ENCODE peak calls at places on chromosome 20, in seven cellular contexts. One of them, this sample, is unnamed.

GRCh38 chr20:57317789-57318371 is 11.7 kb upstream of the SPO11 start:
- DNase-seq in astrocyte of the cerebellum: no peak
- DNase-seq in OCI-LY7: peak; percentile 91
- DNase-seq in fibroblast of the aortic adventitia: no peak
- DNase-seq in thoracic aorta: no peak
- DNase-seq in CD8-positive, alpha-beta T cell: no peak
- DNase-seq in nephron progenitor cell: no peak
- DNase-seq in this sample: no peak

GRCh38 chr20:59775221-59776055 is 158.0 kb downstream of the SYCP2 start:
- DNase-seq in nephron progenitor cell: no peak
- DNase-seq in fibroblast of the aortic adventitia: no peak
- DNase-seq in CD8-positive, alpha-beta T cell: no peak
- DNase-seq in thoracic aorta: no peak
- DNase-seq in OCI-LY7: no peak
- DNase-seq in astrocyte of the cerebellum: no peak
- DNase-seq in this sample: no peak

GRCh38 chr20:10671850-10672578 is 1.8 kb downstream of the JAG1 start:
- DNase-seq in CD8-positive, alpha-beta T cell: no peak
- DNase-seq in fibroblast of the aortic adventitia: peak; percentile 73
- DNase-seq in OCI-LY7: no peak
- DNase-seq in astrocyte of the cerebellum: no peak
- DNase-seq in nephron progenitor cell: peak; percentile 60
- DNase-seq in thoracic aorta: no peak
- DNase-seq in this sample: peak; percentile 23

GRCh38 chr20:62202676-62203377 is 17.3 kb downstream of the HRH3 start:
- DNase-seq in nephron progenitor cell: no peak
- DNase-seq in OCI-LY7: no peak
- DNase-seq in astrocyte of the cerebellum: no peak
- DNase-seq in thoracic aorta: no peak
- DNase-seq in CD8-positive, alpha-beta T cell: no peak
- DNase-seq in fibroblast of the aortic adventitia: no peak
- DNase-seq in this sample: no peak

GRCh38 chr20:63517376-63518309 is 2.9 kb upstream of the PPDPF start:
- DNase-seq in OCI-LY7: no peak
- DNase-seq in fibroblast of the aortic adventitia: no peak
- DNase-seq in nephron progenitor cell: no peak
- DNase-seq in astrocyte of the cerebellum: no peak
- DNase-seq in CD8-positive, alpha-beta T cell: no peak
- DNase-seq in thoracic aorta: no peak
- DNase-seq in this sample: no peak

GRCh38 chr20:57124800-57125399 is 141.5 kb downstream of the BMP7 start:
- DNase-seq in fibroblast of the aortic adventitia: no peak
- DNase-seq in astrocyte of the cerebellum: no peak
- DNase-seq in OCI-LY7: peak; percentile 73
- DNase-seq in thoracic aorta: no peak
- DNase-seq in CD8-positive, alpha-beta T cell: no peak
- DNase-seq in nephron progenitor cell: no peak
- DNase-seq in this sample: no peak

GRCh38 chr20:43389839-43390626 is 67.7 kb upstream of the SRSF6 start:
- DNase-seq in thoracic aorta: no peak
- DNase-seq in nephron progenitor cell: peak; percentile 64
- DNase-seq in astrocyte of the cerebellum: no peak
- DNase-seq in CD8-positive, alpha-beta T cell: no peak
- DNase-seq in fibroblast of the aortic adventitia: no peak
- DNase-seq in OCI-LY7: no peak
- DNase-seq in this sample: no peak

GRCh38 chr20:11453430-11453829 is 464.3 kb upstream of the BTBD3 start:
- DNase-seq in thoracic aorta: no peak
- DNase-seq in fibroblast of the aortic adventitia: peak; percentile 56
- DNase-seq in nephron progenitor cell: no peak
- DNase-seq in CD8-positive, alpha-beta T cell: no peak
- DNase-seq in OCI-LY7: no peak
- DNase-seq in astrocyte of the cerebellum: no peak
- DNase-seq in this sample: peak; percentile 51

GRCh38 chr20:13402171-13402760 is 181.2 kb downstream of the ISM1 start:
- DNase-seq in OCI-LY7: no peak
- DNase-seq in astrocyte of the cerebellum: no peak
- DNase-seq in fibroblast of the aortic adventitia: no peak
- DNase-seq in thoracic aorta: no peak
- DNase-seq in nephron progenitor cell: no peak
- DNase-seq in CD8-positive, alpha-beta T cell: no peak
- DNase-seq in this sample: no peak

GRCh38 chr20:38843346-38843745 is 37.8 kb downstream of the PPP1R16B start:
- DNase-seq in CD8-positive, alpha-beta T cell: no peak
- DNase-seq in nephron progenitor cell: no peak
- DNase-seq in fibroblast of the aortic adventitia: no peak
- DNase-seq in OCI-LY7: peak; percentile 36
- DNase-seq in astrocyte of the cerebellum: no peak
- DNase-seq in thoracic aorta: no peak
- DNase-seq in this sample: no peak

GRCh38 chr20:13857961-13858360 is 73.1 kb downstream of the NDUFAF5 start:
- DNase-seq in CD8-positive, alpha-beta T cell: no peak
- DNase-seq in OCI-LY7: no peak
- DNase-seq in nephron progenitor cell: no peak
- DNase-seq in astrocyte of the cerebellum: no peak
- DNase-seq in thoracic aorta: no peak
- DNase-seq in fibroblast of the aortic adventitia: no peak
- DNase-seq in this sample: no peak

GRCh38 chr20:4120921-4121321 is 105.6 kb upstream of the RNF24 start:
- DNase-seq in nephron progenitor cell: no peak
- DNase-seq in fibroblast of the aortic adventitia: peak; percentile 66
- DNase-seq in astrocyte of the cerebellum: no peak
- DNase-seq in CD8-positive, alpha-beta T cell: no peak
- DNase-seq in OCI-LY7: no peak
- DNase-seq in thoracic aorta: no peak
- DNase-seq in this sample: no peak

GRCh38 chr20:58005581-58006345 is 222.7 kb downstream of the ANKRD60 start:
- DNase-seq in fibroblast of the aortic adventitia: no peak
- DNase-seq in thoracic aorta: no peak
- DNase-seq in CD8-positive, alpha-beta T cell: no peak
- DNase-seq in nephron progenitor cell: no peak
- DNase-seq in OCI-LY7: no peak
- DNase-seq in astrocyte of the cerebellum: no peak
- DNase-seq in this sample: no peak

GRCh38 chr20:63854069-63854765 is 7.1 kb upstream of the ABHD16B start:
- DNase-seq in nephron progenitor cell: no peak
- DNase-seq in fibroblast of the aortic adventitia: no peak
- DNase-seq in OCI-LY7: no peak
- DNase-seq in astrocyte of the cerebellum: no peak
- DNase-seq in CD8-positive, alpha-beta T cell: no peak
- DNase-seq in thoracic aorta: no peak
- DNase-seq in this sample: no peak

GRCh38 chr20:46954490-46955038 is 59.9 kb downstream of the EYA2 start:
- DNase-seq in astrocyte of the cerebellum: peak; percentile 97
- DNase-seq in CD8-positive, alpha-beta T cell: no peak
- DNase-seq in thoracic aorta: no peak
- DNase-seq in fibroblast of the aortic adventitia: peak; percentile 32
- DNase-seq in nephron progenitor cell: no peak
- DNase-seq in OCI-LY7: no peak
- DNase-seq in this sample: peak; percentile 99

GRCh38 chr20:22861231-22861980 is 173.7 kb upstream of the SSTR4 start:
- DNase-seq in OCI-LY7: no peak
- DNase-seq in fibroblast of the aortic adventitia: no peak
- DNase-seq in nephron progenitor cell: no peak
- DNase-seq in CD8-positive, alpha-beta T cell: no peak
- DNase-seq in astrocyte of the cerebellum: no peak
- DNase-seq in thoracic aorta: no peak
- DNase-seq in this sample: no peak

GRCh38 chr20:22863881-22864280 is 171.2 kb upstream of the SSTR4 start:
- DNase-seq in thoracic aorta: no peak
- DNase-seq in fibroblast of the aortic adventitia: no peak
- DNase-seq in nephron progenitor cell: peak; percentile 47
- DNase-seq in CD8-positive, alpha-beta T cell: no peak
- DNase-seq in astrocyte of the cerebellum: no peak
- DNase-seq in OCI-LY7: no peak
- DNase-seq in this sample: no peak

GRCh38 chr20:22861990-22862389 is 173.1 kb upstream of the SSTR4 start:
- DNase-seq in nephron progenitor cell: no peak
- DNase-seq in OCI-LY7: no peak
- DNase-seq in fibroblast of the aortic adventitia: no peak
- DNase-seq in astrocyte of the cerebellum: no peak
- DNase-seq in thoracic aorta: no peak
- DNase-seq in CD8-positive, alpha-beta T cell: no peak
- DNase-seq in this sample: no peak

GRCh38 chr20:22866757-22867425 is 168.2 kb upstream of the SSTR4 start:
- DNase-seq in fibroblast of the aortic adventitia: peak; percentile 4
- DNase-seq in OCI-LY7: no peak
- DNase-seq in nephron progenitor cell: no peak
- DNase-seq in thoracic aorta: no peak
- DNase-seq in astrocyte of the cerebellum: no peak
- DNase-seq in CD8-positive, alpha-beta T cell: no peak
- DNase-seq in this sample: no peak

GRCh38 chr20:22862645-22863230 is 172.4 kb upstream of the SSTR4 start:
- DNase-seq in astrocyte of the cerebellum: no peak
- DNase-seq in fibroblast of the aortic adventitia: no peak
- DNase-seq in OCI-LY7: no peak
- DNase-seq in nephron progenitor cell: no peak
- DNase-seq in thoracic aorta: no peak
- DNase-seq in CD8-positive, alpha-beta T cell: no peak
- DNase-seq in this sample: no peak
- TF ChIP-seq CTCF in astrocyte of the cerebellum: no peak
- TF ChIP-seq CTCF in fibroblast of the aortic adventitia: no peak
- TF ChIP-seq CTCF in OCI-LY7: no peak
- TF ChIP-seq CTCF in nephron progenitor cell: no peak
- TF ChIP-seq CTCF in thoracic aorta: no peak
- TF ChIP-seq CTCF in CD8-positive, alpha-beta T cell: no peak
- TF ChIP-seq CTCF in this sample: no peak

GRCh38 chr20:592506-592905 is 17.6 kb downstream of the TCF15 start:
- DNase-seq in thoracic aorta: no peak
- DNase-seq in CD8-positive, alpha-beta T cell: no peak
- DNase-seq in OCI-LY7: no peak
- DNase-seq in fibroblast of the aortic adventitia: no peak
- DNase-seq in astrocyte of the cerebellum: no peak
- DNase-seq in nephron progenitor cell: no peak
- DNase-seq in this sample: no peak

GRCh38 chr20:588476-588875 is 21.6 kb downstream of the TCF15 start:
- DNase-seq in CD8-positive, alpha-beta T cell: no peak
- DNase-seq in OCI-LY7: no peak
- DNase-seq in nephron progenitor cell: no peak
- DNase-seq in astrocyte of the cerebellum: no peak
- DNase-seq in fibroblast of the aortic adventitia: no peak
- DNase-seq in thoracic aorta: no peak
- DNase-seq in this sample: no peak

GRCh38 chr20:591941-592340 is 18.2 kb downstream of the TCF15 start:
- DNase-seq in fibroblast of the aortic adventitia: no peak
- DNase-seq in thoracic aorta: no peak
- DNase-seq in nephron progenitor cell: no peak
- DNase-seq in CD8-positive, alpha-beta T cell: no peak
- DNase-seq in astrocyte of the cerebellum: no peak
- DNase-seq in OCI-LY7: no peak
- DNase-seq in this sample: no peak

GRCh38 chr20:584375-585301 is 25.5 kb downstream of the TCF15 start:
- DNase-seq in fibroblast of the aortic adventitia: no peak
- DNase-seq in thoracic aorta: no peak
- DNase-seq in astrocyte of the cerebellum: no peak
- DNase-seq in CD8-positive, alpha-beta T cell: no peak
- DNase-seq in nephron progenitor cell: no peak
- DNase-seq in OCI-LY7: peak; percentile 40
- DNase-seq in this sample: no peak

DNA sequence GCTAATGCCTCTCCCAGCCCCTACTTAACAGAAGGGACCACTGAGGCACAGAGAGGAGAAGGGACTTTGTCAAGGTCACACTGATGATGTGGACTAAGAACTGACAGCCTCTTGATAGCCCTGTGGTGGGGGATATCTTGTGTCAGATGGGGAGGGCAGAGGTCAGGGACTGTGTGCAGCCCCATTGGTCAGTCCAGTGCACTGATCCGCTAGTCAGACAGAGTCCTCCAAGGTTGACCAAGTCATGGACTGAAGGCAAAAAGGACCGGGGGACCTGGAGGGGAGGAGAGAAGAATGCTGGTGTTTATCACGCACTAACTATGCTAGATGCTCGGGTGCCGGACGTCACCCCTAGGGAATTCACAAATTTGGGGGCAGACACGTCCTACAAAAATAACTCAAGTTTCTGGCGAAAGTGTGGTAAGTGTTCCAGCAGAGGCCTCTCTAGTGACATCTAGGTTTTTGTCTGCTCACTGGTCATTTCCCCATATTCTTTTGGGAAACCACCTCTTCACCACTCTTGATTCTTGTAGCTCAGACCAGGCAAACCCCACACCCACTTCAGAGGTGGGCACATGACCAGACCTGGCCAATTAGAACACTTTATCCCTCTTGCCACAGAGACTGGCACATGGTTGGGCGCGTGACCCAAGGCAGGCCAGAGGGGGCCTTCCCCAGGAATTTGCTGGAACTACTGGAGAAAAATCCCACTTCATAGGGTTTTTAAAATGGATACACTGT is 21.0 kb downstream of the TCF15 start:
- DNase-seq in CD8-positive, alpha-beta T cell: no peak
- DNase-seq in nephron progenitor cell: no peak
- DNase-seq in OCI-LY7: no peak
- DNase-seq in astrocyte of the cerebellum: no peak
- DNase-seq in fibroblast of the aortic adventitia: no peak
- DNase-seq in thoracic aorta: no peak
- DNase-seq in this sample: no peak
- TF ChIP-seq CTCF in CD8-positive, alpha-beta T cell: no peak
- TF ChIP-seq CTCF in nephron progenitor cell: no peak
- TF ChIP-seq CTCF in OCI-LY7: no peak
- TF ChIP-seq CTCF in astrocyte of the cerebellum: no peak
- TF ChIP-seq CTCF in fibroblast of the aortic adventitia: no peak
- TF ChIP-seq CTCF in thoracic aorta: no peak
- TF ChIP-seq CTCF in this sample: no peak

GRCh38 chr20:31547017-31547675 is 32.9 kb downstream of the HM13 start:
- DNase-seq in OCI-LY7: peak; percentile 87
- DNase-seq in nephron progenitor cell: peak; percentile 76
- DNase-seq in astrocyte of the cerebellum: peak; percentile 72
- DNase-seq in thoracic aorta: no peak
- DNase-seq in CD8-positive, alpha-beta T cell: peak; percentile 61
- DNase-seq in fibroblast of the aortic adventitia: peak; percentile 91
- DNase-seq in this sample: peak; percentile 84
- TF ChIP-seq CTCF in OCI-LY7: no peak
- TF ChIP-seq CTCF in nephron progenitor cell: no peak
- TF ChIP-seq CTCF in astrocyte of the cerebellum: no peak
- TF ChIP-seq CTCF in thoracic aorta: no peak
- TF ChIP-seq CTCF in CD8-positive, alpha-beta T cell: no peak
- TF ChIP-seq CTCF in fibroblast of the aortic adventitia: peak; percentile 17
- TF ChIP-seq CTCF in this sample: peak; percentile 10

GRCh38 chr20:48349673-48350072 is 478.1 kb downstream of the PREX1 start:
- DNase-seq in fibroblast of the aortic adventitia: no peak
- DNase-seq in OCI-LY7: no peak
- DNase-seq in nephron progenitor cell: no peak
- DNase-seq in astrocyte of the cerebellum: no peak
- DNase-seq in CD8-positive, alpha-beta T cell: no peak
- DNase-seq in thoracic aorta: no peak
- DNase-seq in this sample: no peak

GRCh38 chr20:48352628-48353027 is 475.2 kb downstream of the PREX1 start:
- DNase-seq in astrocyte of the cerebellum: no peak
- DNase-seq in OCI-LY7: no peak
- DNase-seq in nephron progenitor cell: no peak
- DNase-seq in thoracic aorta: no peak
- DNase-seq in fibroblast of the aortic adventitia: no peak
- DNase-seq in CD8-positive, alpha-beta T cell: no peak
- DNase-seq in this sample: no peak

GRCh38 chr20:48348022-48348421 is 479.8 kb downstream of the PREX1 start:
- DNase-seq in CD8-positive, alpha-beta T cell: no peak
- DNase-seq in fibroblast of the aortic adventitia: no peak
- DNase-seq in thoracic aorta: no peak
- DNase-seq in astrocyte of the cerebellum: no peak
- DNase-seq in OCI-LY7: no peak
- DNase-seq in nephron progenitor cell: no peak
- DNase-seq in this sample: no peak

GRCh38 chr20:48352042-48352441 is 475.8 kb downstream of the PREX1 start:
- DNase-seq in CD8-positive, alpha-beta T cell: no peak
- DNase-seq in thoracic aorta: no peak
- DNase-seq in astrocyte of the cerebellum: no peak
- DNase-seq in fibroblast of the aortic adventitia: no peak
- DNase-seq in nephron progenitor cell: no peak
- DNase-seq in OCI-LY7: no peak
- DNase-seq in this sample: no peak

GRCh38 chr20:48350291-48350988 is 477.4 kb downstream of the PREX1 start:
- DNase-seq in OCI-LY7: no peak
- DNase-seq in astrocyte of the cerebellum: no peak
- DNase-seq in CD8-positive, alpha-beta T cell: no peak
- DNase-seq in nephron progenitor cell: no peak
- DNase-seq in thoracic aorta: no peak
- DNase-seq in fibroblast of the aortic adventitia: no peak
- DNase-seq in this sample: no peak
- TF ChIP-seq CTCF in OCI-LY7: peak; percentile 62
- TF ChIP-seq CTCF in astrocyte of the cerebellum: peak; percentile 17
- TF ChIP-seq CTCF in CD8-positive, alpha-beta T cell: no peak
- TF ChIP-seq CTCF in nephron progenitor cell: peak; percentile 20
- TF ChIP-seq CTCF in thoracic aorta: no peak
- TF ChIP-seq CTCF in fibroblast of the aortic adventitia: no peak
- TF ChIP-seq CTCF in this sample: peak; percentile 49

This sample was measured in HFFc6.